ENCODE peak calls at places on chromosomes 12 and 14, in five cellular contexts. A is aorta, K is GM23248, Q is ovary, T is psoas muscle. Y is an unnamed sample.

GRCh38 chr12:57234571-57235011 is 5.1 kb downstream of the SHMT2 start:
- DNase-seq in A (peak), K (no peak), Q (no peak), T (no peak), Y (no peak)

GRCh38 chr12:104877107-104877705 is 80.9 kb downstream of the SLC41A2 start:
- DNase-seq in A (no peak), K (peak), Q (peak), T (peak), Y (peak)

GRCh38 chr12:2118061-2118460 is 65.3 kb downstream of the CACNA1C start:
- DNase-seq in A (peak), K (no peak), Q (no peak), T (no peak), Y (no peak)

GRCh38 chr14:77882631-77883030 is 82.7 kb downstream of the ADCK1 start:
- DNase-seq in A (no peak), K (peak), Q (no peak), T (no peak), Y (peak)

GRCh38 chr12:129325566-129325965 is 472.3 kb downstream of the GLT1D1 start:
- DNase-seq in A (no peak), K (no peak), Q (no peak), T (no peak), Y (no peak)

GRCh38 chr12:47124451-47124850 is 44.7 kb upstream of the AMIGO2 start:
- DNase-seq in A (no peak), K (peak), Q (no peak), T (no peak), Y (peak)

GRCh38 chr14:33432407-33433023 is 493.8 kb downstream of the NPAS3 start:
- DNase-seq in A (no peak), K (peak), Q (no peak), T (no peak), Y (peak)

GRCh38 chr12:131351319-131352028 is 359.4 kb upstream of the SFSWAP start:
- DNase-seq in A (no peak), K (no peak), Q (no peak), T (no peak), Y (no peak)

GRCh38 chr14:23009939-23010718 is at the start of gene C14orf93:
- DNase-seq in A (peak), K (peak), Q (peak), T (peak), Y (peak)

GRCh38 chr14:55881577-55882241 is 236.5 kb upstream of the PELI2 start:
- DNase-seq in A (no peak), K (peak), Q (no peak), T (no peak), Y (peak)

GRCh38 chr14:27929823-27930347 is 836.7 kb upstream of the FOXG1 start:
- DNase-seq in A (no peak), K (no peak), Q (no peak), T (no peak), Y (no peak)

GRCh38 chr12:62306569-62307530 is 46.6 kb downstream of the USP15 start:
- DNase-seq in A (no peak), K (no peak), Q (no peak), T (no peak), Y (no peak)

GRCh38 chr14:22333408-22334274 is 255.4 kb downstream of the DAD1 start:
- DNase-seq in A (no peak), K (peak), Q (no peak), T (no peak), Y (peak)

GRCh38 chr14:33669111-33669510 is 281.8 kb downstream of the EGLN3 start:
- DNase-seq in A (no peak), K (peak), Q (no peak), T (no peak), Y (peak)

GRCh38 chr12:123984903-123985302 is 11.9 kb downstream of the ZNF664 start:
- DNase-seq in A (no peak), K (no peak), Q (no peak), T (no peak), Y (no peak)

GRCh38 chr14:24058260-24058950 is 6.6 kb downstream of the CARMIL3 start:
- DNase-seq in A (peak), K (peak), Q (no peak), T (peak), Y (peak)

GRCh38 chr14:73591690-73592448 is at the start of gene ACOT4:
- DNase-seq in A (peak), K (peak), Q (peak), T (no peak), Y (no peak)

GRCh38 chr12:69000069-69000468 is 67.1 kb upstream of the CPM start:
- DNase-seq in A (no peak), K (peak), Q (no peak), T (no peak), Y (peak)

GRCh38 chr14:55864890-55865655 is 253.1 kb upstream of the PELI2 start:
- DNase-seq in A (no peak), K (no peak), Q (no peak), T (no peak), Y (no peak)

GRCh38 chr14:103224996-103225874 is 102.0 kb downstream of the TNFAIP2 start:
- DNase-seq in A (no peak), K (no peak), Q (no peak), T (no peak), Y (no peak)

GRCh38 chr14:50319293-50319692 is 7.2 kb downstream of the DMAC2L start:
- DNase-seq in A (no peak), K (peak), Q (no peak), T (no peak), Y (peak)

GRCh38 chr12:104733717-104734175 is 224.3 kb downstream of the SLC41A2 start:
- DNase-seq in A (peak), K (no peak), Q (no peak), T (no peak), Y (no peak)

GRCh38 chr12:40980346-40981005 is 207.6 kb upstream of the PDZRN4 start:
- DNase-seq in A (no peak), K (no peak), Q (no peak), T (no peak), Y (peak)

GRCh38 chr14:44701563-44702263 is 194.6 kb upstream of the FSCB start:
- DNase-seq in A (no peak), K (no peak), Q (no peak), T (no peak), Y (no peak)

GRCh38 chr14:69685217-69685616 is 73.8 kb downstream of the SUSD6 start:
- DNase-seq in A (no peak), K (peak), Q (no peak), T (no peak), Y (peak)

GRCh38 chr12:92035477-92035876 is 110.2 kb downstream of the BTG1 start:
- DNase-seq in A (no peak), K (no peak), Q (no peak), T (no peak), Y (no peak)

GRCh38 chr12:92034083-92034482 is 111.6 kb downstream of the BTG1 start:
- DNase-seq in A (no peak), K (no peak), Q (no peak), T (no peak), Y (no peak)

GRCh38 chr12:92036061-92036620 is 109.5 kb downstream of the BTG1 start:
- DNase-seq in A (no peak), K (no peak), Q (no peak), T (no peak), Y (no peak)

GRCh38 chr12:92032965-92033364 is 112.7 kb downstream of the BTG1 start:
- DNase-seq in A (no peak), K (no peak), Q (no peak), T (no peak), Y (no peak)

GRCh38 chr12:92034858-92035401 is 110.7 kb downstream of the BTG1 start:
- DNase-seq in A (peak), K (peak), Q (peak), T (peak), Y (peak)
- H3K4me3 ChIP-seq in A (peak), K (peak), Q (peak), T (peak), Y (no peak)

DNA sequence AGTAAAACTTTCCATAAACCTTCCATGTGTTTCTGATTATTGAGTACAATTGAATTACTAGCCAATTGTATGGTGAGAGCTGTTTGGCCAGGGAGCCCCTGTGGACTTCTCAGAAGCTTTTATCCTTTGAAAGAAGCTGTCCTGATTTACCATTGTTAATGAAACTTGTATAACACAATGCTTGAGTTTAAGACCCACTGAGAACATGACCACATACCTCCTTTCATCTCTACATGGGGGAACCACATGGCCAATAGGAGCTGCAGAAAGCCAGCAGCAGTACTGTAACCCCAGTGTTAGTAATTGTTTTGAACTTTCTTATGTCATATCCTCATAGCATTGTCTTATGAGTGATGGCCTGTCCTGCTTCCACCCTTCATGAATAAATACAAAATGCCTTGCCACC is 815.5 kb downstream of the NRXN3 start:
- DNase-seq in A (no peak), K (peak), Q (no peak), T (no peak), Y (peak)
- H3K4me3 ChIP-seq in A (no peak), K (no peak), Q (no peak), T (no peak), Y (no peak)

GRCh38 chr14:104738375-104739019 is 14.4 kb upstream of the SIVA1 start:
- DNase-seq in A (no peak), K (no peak), Q (no peak), T (no peak), Y (no peak)
- H3K4me3 ChIP-seq in A (no peak), K (no peak), Q (no peak), T (no peak), Y (no peak)

GRCh38 chr12:94644141-94644575 is 6.2 kb downstream of the TMCC3 start:
- DNase-seq in A (peak), K (peak), Q (no peak), T (peak), Y (peak)
- H3K4me3 ChIP-seq in A (no peak), K (peak), Q (no peak), T (peak), Y (peak)

GRCh38 chr14:60515696-60516284 is 6.8 kb downstream of the SIX6 start:
- DNase-seq in A (no peak), K (no peak), Q (no peak), T (no peak), Y (no peak)
- H3K4me3 ChIP-seq in A (no peak), K (no peak), Q (no peak), T (peak), Y (no peak)

DNA sequence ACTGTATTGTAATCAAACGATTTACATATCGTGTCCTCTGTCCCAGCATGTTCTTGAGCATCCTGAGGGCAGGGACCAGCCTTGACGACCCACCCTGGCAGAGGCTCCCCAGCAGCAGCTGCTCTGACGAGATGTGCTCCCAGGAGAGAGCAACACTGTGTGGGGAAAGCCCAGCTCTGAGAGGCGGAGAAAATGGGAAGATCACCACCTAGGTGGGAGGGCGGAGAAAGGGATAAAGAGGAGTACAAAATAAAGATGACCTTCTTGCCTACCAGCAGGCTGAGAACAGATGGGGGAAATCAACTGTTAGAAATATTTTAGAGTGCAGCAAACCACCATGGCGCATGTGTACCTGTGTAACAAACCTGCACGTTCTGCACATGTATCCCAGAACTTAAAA is 71.5 kb upstream of the CAPRIN2 start:
- DNase-seq in A (no peak), K (no peak), Q (no peak), T (no peak), Y (no peak)
- H3K4me3 ChIP-seq in A (no peak), K (no peak), Q (no peak), T (no peak), Y (no peak)

GRCh38 chr12:55681142-55682077 is 26.3 kb downstream of the ITGA7 start:
- DNase-seq in A (peak), K (peak), Q (no peak), T (peak), Y (peak)
- H3K4me3 ChIP-seq in A (no peak), K (peak), Q (peak), T (peak), Y (peak)

GRCh38 chr12:12987421-12987820 is 12.6 kb downstream of the HEBP1 start:
- DNase-seq in A (no peak), K (no peak), Q (no peak), T (no peak), Y (no peak)

GRCh38 chr12:12986775-12987332 is 13.2 kb downstream of the HEBP1 start:
- DNase-seq in A (no peak), K (no peak), Q (no peak), T (no peak), Y (no peak)

GRCh38 chr12:12993367-12993766 is 6.7 kb downstream of the HEBP1 start:
- DNase-seq in A (no peak), K (no peak), Q (no peak), T (no peak), Y (no peak)

GRCh38 chr12:12992418-12993175 is 7.5 kb downstream of the HEBP1 start:
- DNase-seq in A (peak), K (peak), Q (peak), T (peak), Y (peak)

DNA sequence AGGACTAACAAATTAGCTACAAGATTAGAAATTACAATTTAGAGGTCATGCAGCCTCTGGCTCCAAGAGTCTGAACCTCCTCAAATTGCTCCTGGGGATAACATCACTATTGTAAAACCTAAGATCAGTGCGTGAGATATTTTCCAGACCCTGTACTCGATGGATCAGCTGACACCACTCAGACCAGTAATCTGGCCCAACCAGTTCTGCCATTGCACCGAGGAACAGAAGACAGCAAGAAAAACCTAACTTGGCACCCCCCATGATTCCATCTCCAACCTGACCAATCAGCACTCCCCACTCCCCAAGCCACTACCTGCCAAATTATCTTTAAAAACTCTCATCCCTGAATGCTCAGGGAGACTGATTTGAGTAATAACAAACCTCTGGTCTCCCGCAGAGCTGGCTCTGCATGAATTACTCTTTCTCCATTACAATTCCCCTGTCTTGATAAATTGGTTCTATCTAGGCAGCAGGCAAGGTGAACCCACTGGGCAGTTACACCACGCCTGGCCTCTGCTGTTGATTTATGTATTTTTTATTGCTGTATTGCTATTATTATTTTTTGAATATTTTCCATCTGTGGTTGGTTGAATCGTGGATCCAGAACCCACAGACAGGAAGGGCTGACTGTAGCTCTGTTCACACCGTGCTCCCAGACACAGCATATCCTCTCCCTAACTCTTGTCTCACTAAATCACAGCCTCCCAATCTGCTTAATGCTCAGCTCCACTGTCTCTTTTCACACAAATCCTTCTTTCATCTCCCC is 9.2 kb downstream of the HEBP1 start:
- DNase-seq in A (no peak), K (no peak), Q (no peak), T (no peak), Y (no peak)
- H3K4me3 ChIP-seq in A (no peak), K (no peak), Q (no peak), T (no peak), Y (no peak)